ENCODE peak calls at places on chromosomes 16 and 17, in eight cellular contexts. B is body of pancreas, R is dorsolateral prefrontal cortex, D is heart left ventricle, V is Karpas-422, T is RWPE2, Y is Peyer's patch, S is upper lobe of left lung. P is an unnamed sample.

GRCh38 chr16:59170065-59170712 is 436.1 kb upstream of the GOT2 start:
- DNase-seq in B (no peak), R (no peak), D (no peak), V (no peak), T (no peak), Y (no peak), S (no peak), P (no peak)

GRCh38 chr17:39393732-39394131 is 7.7 kb downstream of the FBXL20 start:
- DNase-seq in B (no peak), R (no peak), D (no peak), V (peak), T (no peak), Y (no peak), S (no peak), P (no peak)

GRCh38 chr17:35890774-35891155 is 10.6 kb upstream of the CCL5 start:
- DNase-seq in B (peak), R (no peak), D (no peak), V (no peak), T (no peak), Y (peak), S (peak), P (peak)

GRCh38 chr16:82651921-82652601 is 25.3 kb downstream of the CDH13 start:
- DNase-seq in B (no peak), R (no peak), D (no peak), V (peak), T (no peak), Y (peak), S (no peak), P (no peak)

GRCh38 chr16:7303014-7303676 is 29.5 kb upstream of the RBFOX1 start:
- DNase-seq in B (no peak), R (no peak), D (peak), V (no peak), T (no peak), Y (no peak), S (no peak), P (no peak)

GRCh38 chr17:60154616-60155426 is 5.0 kb downstream of the CA4 start:
- DNase-seq in B (no peak), R (no peak), D (peak), V (no peak), T (no peak), Y (no peak), S (no peak), P (no peak)

GRCh38 chr16:69626256-69626655 is 60.5 kb downstream of the NFAT5 start:
- DNase-seq in B (no peak), R (no peak), D (no peak), V (no peak), T (no peak), Y (no peak), S (no peak), P (no peak)

GRCh38 chr16:88385112-88385594 is 2.4 kb downstream of the ZNF469 start:
- DNase-seq in B (no peak), R (peak), D (no peak), V (no peak), T (no peak), Y (no peak), S (no peak), P (no peak)

GRCh38 chr16:21223787-21224186 is 9.7 kb upstream of the ANKS4B start:
- DNase-seq in B (no peak), R (no peak), D (no peak), V (no peak), T (no peak), Y (no peak), S (no peak), P (no peak)

GRCh38 chr16:3012246-3012645 is 477 bp upstream of the CLDN9 start:
- DNase-seq in B (peak), R (no peak), D (no peak), V (no peak), T (no peak), Y (no peak), S (no peak), P (no peak)

GRCh38 chr16:57576429-57576870 is 34.0 kb downstream of the ADGRG5 start:
- DNase-seq in B (peak), R (peak), D (peak), V (peak), T (peak), Y (peak), S (peak), P (peak)

GRCh38 chr17:40695874-40696472 is 7.6 kb downstream of the KRT24 start:
- DNase-seq in B (no peak), R (no peak), D (no peak), V (no peak), T (no peak), Y (no peak), S (no peak), P (no peak)

GRCh38 chr17:149897-150575 is 12.7 kb downstream of the SCGB1C2 start:
- DNase-seq in B (peak), R (peak), D (peak), V (no peak), T (no peak), Y (peak), S (peak), P (no peak)

GRCh38 chr17:44672479-44673093 is 16.3 kb downstream of the MEIOC start:
- DNase-seq in B (no peak), R (no peak), D (no peak), V (peak), T (no peak), Y (no peak), S (no peak), P (no peak)

DNA sequence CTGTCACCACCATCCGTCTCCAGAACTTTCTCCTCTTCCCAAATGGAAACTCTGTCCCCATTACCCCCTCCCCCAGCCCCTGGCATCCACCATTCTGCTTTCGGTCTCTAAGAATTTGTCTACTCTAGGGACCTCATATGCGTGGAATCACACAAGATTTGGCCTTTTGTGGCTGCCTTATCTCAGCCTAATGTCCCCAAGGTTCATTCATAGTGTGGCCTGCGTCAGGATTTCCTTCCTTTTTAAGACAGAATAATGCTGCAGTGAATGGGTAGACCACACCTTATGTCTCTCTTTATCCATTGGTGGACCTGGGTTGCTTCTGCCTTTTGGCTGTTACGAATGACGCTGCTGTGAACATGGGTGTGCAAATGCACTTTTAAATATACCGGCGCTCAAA is 139.7 kb upstream of the PLCG2 start:
- DNase-seq in B (no peak), R (no peak), D (no peak), V (no peak), T (no peak), Y (no peak), S (no peak), P (no peak)
- H3K4me3 ChIP-seq in B (no peak), R (no peak), D (no peak), V (no peak), T (no peak), Y (no peak), S (no peak), P (no peak)

GRCh38 chr16:15970202-15970601 is 20.8 kb downstream of the ABCC1 start:
- DNase-seq in B (no peak), R (no peak), D (no peak), V (peak), T (no peak), Y (no peak), S (no peak), P (no peak)

GRCh38 chr16:15970743-15971434 is 21.5 kb downstream of the ABCC1 start:
- DNase-seq in B (no peak), R (no peak), D (no peak), V (no peak), T (no peak), Y (no peak), S (no peak), P (no peak)

GRCh38 chr16:15973460-15973859 is 24.0 kb downstream of the ABCC1 start:
- DNase-seq in B (no peak), R (no peak), D (no peak), V (no peak), T (no peak), Y (no peak), S (no peak), P (no peak)

GRCh38 chr16:15972046-15972868 is 22.8 kb downstream of the ABCC1 start:
- DNase-seq in B (no peak), R (no peak), D (no peak), V (no peak), T (no peak), Y (no peak), S (no peak), P (no peak)

GRCh38 chr16:15971435-15971805 is 22.0 kb downstream of the ABCC1 start:
- DNase-seq in B (no peak), R (no peak), D (no peak), V (no peak), T (no peak), Y (no peak), S (no peak), P (no peak)
- H3K4me3 ChIP-seq in B (no peak), R (no peak), D (no peak), V (no peak), T (no peak), Y (no peak), S (no peak), P (no peak)

GRCh38 chr17:10082795-10083194 is 115.6 kb downstream of the GAS7 start:
- DNase-seq in B (no peak), R (no peak), D (no peak), V (no peak), T (no peak), Y (no peak), S (no peak), P (no peak)
- H3K4me3 ChIP-seq in B (no peak), R (no peak), D (no peak), V (no peak), T (no peak), Y (no peak), S (no peak), P (no peak)

GRCh38 chr16:79767597-79768280 is 167.2 kb upstream of the MAF start:
- DNase-seq in B (no peak), R (no peak), D (peak), V (no peak), T (no peak), Y (no peak), S (no peak), P (peak)
- H3K4me3 ChIP-seq in B (no peak), R (peak), D (peak), V (no peak), T (no peak), Y (peak), S (peak), P (no peak)

DNA sequence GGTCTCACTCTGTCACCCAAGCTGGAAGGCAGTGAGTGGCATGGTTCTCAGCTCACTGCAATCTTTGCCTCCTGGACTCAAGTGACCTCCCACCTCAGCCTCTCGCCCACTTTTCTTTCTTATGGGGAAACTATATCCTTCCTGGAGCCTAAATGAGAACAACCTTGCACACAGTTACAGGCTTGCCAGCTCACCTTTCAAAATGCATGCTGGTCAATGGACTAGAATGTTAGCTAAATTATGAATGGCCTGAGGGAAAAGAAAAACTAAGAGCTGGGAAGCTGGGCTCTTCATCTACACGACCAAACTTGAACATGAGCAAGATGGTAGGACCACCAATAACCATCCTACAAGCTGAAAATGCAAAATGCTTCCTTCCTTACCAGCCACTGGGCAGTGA is 10.6 kb upstream of the LHX1 start:
- DNase-seq in B (no peak), R (no peak), D (no peak), V (no peak), T (no peak), Y (no peak), S (no peak), P (no peak)
- H3K4me3 ChIP-seq in B (no peak), R (no peak), D (no peak), V (no peak), T (no peak), Y (no peak), S (no peak), P (no peak)

GRCh38 chr16:29812754-29813643 is 1.0 kb downstream of the PRRT2 start:
- DNase-seq in B (no peak), R (no peak), D (no peak), V (no peak), T (no peak), Y (no peak), S (no peak), P (no peak)
- H3K4me3 ChIP-seq in B (no peak), R (peak), D (peak), V (no peak), T (no peak), Y (peak), S (peak), P (no peak)

DNA sequence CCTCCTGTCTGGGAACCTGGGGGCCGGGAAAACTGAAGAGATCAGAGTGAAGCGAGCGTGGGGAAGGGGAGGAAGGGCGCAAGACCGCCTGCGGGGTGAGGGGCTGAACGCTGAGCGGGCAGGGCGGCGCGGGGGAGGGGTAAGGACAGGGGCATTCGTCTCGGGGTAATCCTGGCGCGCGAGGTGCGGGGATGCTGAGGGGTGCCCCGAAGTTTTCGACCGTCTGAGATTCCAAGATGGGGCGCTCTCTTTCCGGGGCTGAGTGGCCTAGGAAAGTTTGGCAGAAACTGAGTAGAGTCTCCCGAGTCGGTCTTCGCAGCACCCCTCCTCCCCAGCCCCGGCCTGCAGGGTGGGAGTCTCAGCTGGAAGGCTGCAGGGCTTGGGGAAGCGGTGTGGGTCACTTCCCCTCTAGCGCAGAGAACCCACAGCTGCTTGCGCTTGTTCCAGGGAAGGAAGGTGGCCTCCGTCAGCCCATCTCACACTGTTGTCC is 571 bp downstream of the TTYH2 start:
- DNase-seq in B (peak), R (no peak), D (no peak), V (no peak), T (no peak), Y (peak), S (no peak), P (no peak)
- H3K4me3 ChIP-seq in B (peak), R (peak), D (peak), V (peak), T (no peak), Y (peak), S (peak), P (no peak)

DNA sequence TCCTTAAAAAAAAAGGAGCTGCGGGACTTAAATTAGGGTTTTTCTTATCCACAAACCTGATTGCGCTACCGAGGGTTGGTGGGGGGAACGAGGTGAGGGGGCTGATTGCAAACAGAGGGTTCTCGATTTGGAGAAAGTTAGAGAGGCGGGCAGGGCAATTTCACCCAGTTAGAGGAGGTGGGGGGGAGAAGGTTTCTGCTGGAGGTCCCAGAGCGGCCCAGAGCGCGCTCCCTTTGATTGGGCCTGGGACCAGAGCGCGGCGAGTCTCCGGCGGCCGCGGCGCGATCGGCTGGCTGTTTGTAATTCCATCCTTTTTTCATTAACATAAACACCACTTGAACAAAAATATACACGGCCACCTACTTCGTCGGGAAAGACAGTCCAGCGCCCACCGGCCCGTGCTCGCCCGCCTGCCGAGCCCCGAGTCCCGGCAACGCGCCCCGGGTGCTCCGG is 13.4 kb upstream of the FOXF1 start:
- DNase-seq in B (no peak), R (no peak), D (no peak), V (no peak), T (no peak), Y (no peak), S (no peak), P (no peak)
- H3K4me3 ChIP-seq in B (no peak), R (no peak), D (no peak), V (no peak), T (no peak), Y (peak), S (peak), P (no peak)

P was measured in mucosa of descending colon.